ENCODE peak calls at places on chromosomes 4 and X, in ten cellular contexts. H, U, P, X, S, O, V, A, Z and G are unnamed samples.

GRCh38 chr4:176002007-176002623 is 63.5 kb upstream of the WDR17 start:
- DNase-seq in V (no peak), Z (no peak), P (peak), X (peak), H (peak), O (peak), A (peak), U (peak), S (no peak), G (no peak)

GRCh38 chrX:8873102-8873501 is 71.9 kb upstream of the FAM9A start:
- DNase-seq in X (no peak), O (no peak), S (no peak), P (no peak), H (no peak), Z (no peak), A (no peak), U (no peak), V (no peak), G (no peak)

GRCh38 chrX:112832481-112833095 is 8.0 kb downstream of the AMOT start:
- DNase-seq in U (no peak), S (no peak), V (no peak), X (peak), H (no peak), O (peak), Z (no peak), A (no peak), P (no peak), G (no peak)

GRCh38 chr4:141977433-141977832 is 341.1 kb downstream of the IL15 start:
- DNase-seq in X (no peak), U (no peak), S (no peak), O (no peak), H (no peak), V (no peak), Z (no peak), P (no peak), A (no peak), G (no peak)

GRCh38 chr4:137545461-137545861 is 13.2 kb upstream of the PCDH18 start:
- DNase-seq in V (no peak), H (no peak), X (peak), P (no peak), A (no peak), U (no peak), S (no peak), O (no peak), Z (no peak), G (no peak)

GRCh38 chr4:10173754-10174749 is 57.5 kb upstream of the WDR1 start:
- DNase-seq in S (no peak), O (no peak), Z (no peak), P (no peak), V (no peak), U (no peak), H (no peak), X (no peak), A (no peak), G (peak)

GRCh38 chr4:182884046-182884445 is 33.1 kb downstream of the DCTD start:
- DNase-seq in O (no peak), Z (no peak), P (no peak), A (no peak), X (no peak), S (no peak), H (no peak), U (no peak), V (no peak), G (no peak)

GRCh38 chr4:104487105-104487504 is 7.6 kb downstream of the CXXC4 start:
- DNase-seq in H (no peak), A (no peak), U (no peak), Z (no peak), P (no peak), X (peak), V (no peak), O (peak), S (no peak), G (no peak)

GRCh38 chrX:104668550-104668949 is 102.6 kb downstream of the IL1RAPL2 start:
- DNase-seq in S (no peak), P (no peak), X (peak), V (no peak), O (no peak), U (no peak), A (no peak), Z (no peak), H (no peak), G (no peak)

GRCh38 chrX:43998374-43998773 is 25.2 kb upstream of the NDP start:
- DNase-seq in O (no peak), H (no peak), S (no peak), X (no peak), Z (no peak), V (no peak), P (no peak), U (no peak), A (no peak), G (no peak)

GRCh38 chrX:70480660-70481018 is 36.0 kb downstream of the DLG3 start:
- DNase-seq in H (no peak), S (no peak), P (no peak), Z (no peak), X (no peak), V (no peak), O (no peak), U (no peak), A (peak), G (no peak)

GRCh38 chr4:47510506-47511143 is 25.6 kb downstream of the ATP10D start:
- DNase-seq in O (no peak), P (no peak), S (no peak), U (peak), X (no peak), V (no peak), H (no peak), A (no peak), Z (peak), G (no peak)

GRCh38 chr4:10457255-10457801 is at the start of gene ZNF518B:
- DNase-seq in A (peak), O (peak), Z (peak), V (peak), S (peak), X (peak), P (peak), U (peak), H (peak), G (no peak)

GRCh38 chrX:49884290-49884862 is 5.1 kb downstream of the USP27X start:
- DNase-seq in U (peak), X (peak), O (peak), V (peak), A (peak), Z (no peak), S (peak), P (no peak), H (peak), G (no peak)

GRCh38 chr4:94828882-94829281 is 71.1 kb downstream of the BMPR1B start:
- DNase-seq in Z (no peak), O (no peak), P (no peak), X (no peak), H (no peak), U (no peak), V (no peak), A (no peak), S (no peak), G (no peak)

GRCh38 chr4:129364747-129365452 is 268.9 kb downstream of the C4orf33 start:
- DNase-seq in X (peak), P (no peak), S (no peak), U (no peak), Z (no peak), O (no peak), H (no peak), V (no peak), A (no peak), G (no peak)

GRCh38 chrX:110568396-110568795 is 209.7 kb downstream of the RTL9 start:
- DNase-seq in P (no peak), O (no peak), H (no peak), U (no peak), Z (no peak), A (no peak), X (no peak), V (no peak), S (no peak), G (no peak)

GRCh38 chrX:147217334-147217733 is 402.8 kb upstream of the CXorf51A start:
- DNase-seq in P (no peak), Z (no peak), A (no peak), V (no peak), S (no peak), U (no peak), H (no peak), X (no peak), O (no peak), G (no peak)

GRCh38 chrX:155028749-155029360 is 2.2 kb downstream of the FUNDC2 start:
- DNase-seq in O (no peak), H (no peak), A (no peak), S (no peak), Z (no peak), V (no peak), U (no peak), P (no peak), X (no peak), G (no peak)

GRCh38 chr4:36392049-36392448 is 110.6 kb downstream of the DTHD1 start:
- DNase-seq in S (no peak), Z (no peak), X (no peak), A (no peak), V (no peak), H (no peak), P (no peak), O (no peak), U (no peak), G (no peak)

GRCh38 chrX:101682723-101683122 is 23.1 kb upstream of the ARMCX2 start:
- DNase-seq in X (no peak), A (no peak), S (no peak), V (peak), U (no peak), P (no peak), O (no peak), Z (no peak), H (no peak), G (no peak)

GRCh38 chr4:48065587-48066052 is 49.0 kb downstream of the NIPAL1 start:
- DNase-seq in P (no peak), H (no peak), Z (no peak), A (no peak), V (no peak), X (no peak), S (no peak), U (no peak), O (no peak), G (no peak)

GRCh38 chr4:97491856-97492255 is 651.4 kb downstream of the STPG2 start:
- DNase-seq in A (no peak), Z (no peak), S (no peak), V (no peak), O (no peak), U (no peak), H (no peak), X (no peak), P (no peak), G (no peak)

GRCh38 chrX:7107968-7108480 is 39.5 kb upstream of the STS start:
- DNase-seq in A (no peak), X (no peak), U (no peak), V (no peak), P (no peak), S (no peak), Z (no peak), O (no peak), H (no peak), G (no peak)

GRCh38 chr4:38621004-38621684 is 42.9 kb upstream of the KLF3 start:
- DNase-seq in H (no peak), O (peak), Z (no peak), V (no peak), P (no peak), U (no peak), X (no peak), A (no peak), S (peak), G (no peak)

GRCh38 chr4:163558539-163559044 is 64.1 kb downstream of the TMA16 start:
- DNase-seq in A (no peak), H (peak), S (no peak), U (peak), X (no peak), V (no peak), Z (no peak), O (peak), P (no peak), G (no peak)

GRCh38 chr4:46839128-46839527 is 69.9 kb downstream of the COX7B2 start:
- DNase-seq in U (no peak), S (no peak), X (peak), A (no peak), O (peak), V (no peak), P (no peak), H (no peak), Z (no peak), G (no peak)

GRCh38 chr4:140135529-140136021 is 18.4 kb downstream of the MAML3 start:
- DNase-seq in X (no peak), H (peak), O (peak), Z (no peak), U (no peak), V (no peak), A (peak), S (no peak), P (peak), G (no peak)

GRCh38 chr4:183757105-183757504 is 98.0 kb downstream of the TRAPPC11 start:
- DNase-seq in H (no peak), O (no peak), V (no peak), A (no peak), Z (no peak), P (no peak), X (no peak), U (no peak), S (no peak), G (no peak)

GRCh38 chr4:147709999-147710398 is 21.9 kb upstream of the ARHGAP10 start:
- DNase-seq in V (no peak), O (no peak), H (no peak), U (no peak), Z (no peak), X (no peak), A (no peak), S (no peak), P (no peak), G (no peak)

GRCh38 chr4:76811604-76812412 is 86.1 kb downstream of the SOWAHB start:
- DNase-seq in H (no peak), A (no peak), O (no peak), X (peak), V (no peak), P (no peak), S (no peak), Z (no peak), U (no peak), G (no peak)

GRCh38 chrX:154019061-154019621 is 561 bp downstream of the IRAK1 start:
- DNase-seq in U (peak), Z (no peak), V (no peak), H (no peak), S (no peak), A (no peak), X (peak), P (no peak), O (peak), G (no peak)

GRCh38 chr4:102564399-102564921 is 63.3 kb downstream of the NFKB1 start:
- DNase-seq in A (no peak), S (no peak), X (no peak), O (no peak), Z (peak), P (no peak), V (no peak), H (no peak), U (peak), G (no peak)

GRCh38 chr4:126018274-126018673 is 703.5 kb downstream of the FAT4 start:
- DNase-seq in A (no peak), U (no peak), Z (no peak), S (no peak), V (no peak), O (no peak), X (no peak), P (no peak), H (no peak), G (no peak)

GRCh38 chr4:168864831-168865541 is 145.1 kb downstream of the CBR4 start:
- DNase-seq in U (no peak), A (no peak), V (no peak), P (no peak), H (no peak), X (peak), Z (no peak), S (peak), O (no peak), G (no peak)

GRCh38 chrX:2188316-2188715 is 312.5 kb downstream of the DHRSX start:
- DNase-seq in O (no peak), A (no peak), P (no peak), X (peak), H (no peak), Z (no peak), S (no peak), V (no peak), U (no peak), G (no peak)

GRCh38 chr4:17492058-17492741 is 19.7 kb downstream of the QDPR start:
- DNase-seq in A (no peak), V (no peak), S (no peak), H (no peak), U (no peak), X (no peak), P (no peak), O (no peak), Z (no peak), G (no peak)